ENCODE peak calls at places on chromosomes 16 and 17, in eight cellular contexts. O, L, S, R, Q, D, P and F are unnamed samples.

GRCh38 chr17:61408151-61409041 is 8.8 kb downstream of the TBX2 start:
- DNase-seq in O (no peak), L (no peak), S (no peak), R (no peak), Q (peak; percentile 61), D (no peak), P (no peak), F (no peak)

GRCh38 chr17:47188799-47189731 is at the start of gene CDC27:
- DNase-seq in O (peak; percentile 98), L (peak; percentile 98), S (peak; percentile 100), R (peak; percentile 99), Q (peak; percentile 99), D (peak; percentile 86), P (peak; percentile 96), F (peak; percentile 100)

GRCh38 chr17:46194393-46195216 is 1.4 kb upstream of the KANSL1 start:
- DNase-seq in O (no peak), L (peak; percentile 92), S (peak; percentile 62), R (no peak), Q (no peak), D (no peak), P (peak; percentile 90), F (peak; percentile 41)

GRCh38 chr17:34173221-34173620 is 81.9 kb upstream of the CCL2 start:
- DNase-seq in O (no peak), L (no peak), S (no peak), R (no peak), Q (no peak), D (no peak), P (no peak), F (no peak)

GRCh38 chr17:77136420-77136767 is 4.4 kb upstream of the SEC14L1 start:
- DNase-seq in O (no peak), L (no peak), S (no peak), R (no peak), Q (peak; percentile 10), D (no peak), P (no peak), F (no peak)

GRCh38 chr16:56336071-56336688 is 89.2 kb downstream of the AMFR start:
- DNase-seq in O (peak; percentile 57), L (no peak), S (peak; percentile 82), R (peak; percentile 71), Q (no peak), D (no peak), P (no peak), F (no peak)

GRCh38 chr17:2087597-2088211 is 32.8 kb downstream of the HIC1 start:
- DNase-seq in O (no peak), L (no peak), S (no peak), R (no peak), Q (peak; percentile 73), D (peak; percentile 87), P (peak; percentile 92), F (peak; percentile 21)

GRCh38 chr17:15883617-15884111 is 61.3 kb upstream of the ADORA2B start:
- DNase-seq in O (no peak), L (no peak), S (no peak), R (no peak), Q (no peak), D (peak; percentile 52), P (peak; percentile 91), F (no peak)

GRCh38 chr16:14244344-14245010 is 173.4 kb downstream of the MRTFB start:
- DNase-seq in O (no peak), L (no peak), S (no peak), R (no peak), Q (no peak), D (no peak), P (no peak), F (no peak)

GRCh38 chr16:50326835-50327465 is 41.8 kb downstream of the BRD7 start:
- DNase-seq in O (no peak), L (peak; percentile 81), S (peak; percentile 48), R (no peak), Q (no peak), D (no peak), P (peak; percentile 61), F (peak; percentile 46)

DNA sequence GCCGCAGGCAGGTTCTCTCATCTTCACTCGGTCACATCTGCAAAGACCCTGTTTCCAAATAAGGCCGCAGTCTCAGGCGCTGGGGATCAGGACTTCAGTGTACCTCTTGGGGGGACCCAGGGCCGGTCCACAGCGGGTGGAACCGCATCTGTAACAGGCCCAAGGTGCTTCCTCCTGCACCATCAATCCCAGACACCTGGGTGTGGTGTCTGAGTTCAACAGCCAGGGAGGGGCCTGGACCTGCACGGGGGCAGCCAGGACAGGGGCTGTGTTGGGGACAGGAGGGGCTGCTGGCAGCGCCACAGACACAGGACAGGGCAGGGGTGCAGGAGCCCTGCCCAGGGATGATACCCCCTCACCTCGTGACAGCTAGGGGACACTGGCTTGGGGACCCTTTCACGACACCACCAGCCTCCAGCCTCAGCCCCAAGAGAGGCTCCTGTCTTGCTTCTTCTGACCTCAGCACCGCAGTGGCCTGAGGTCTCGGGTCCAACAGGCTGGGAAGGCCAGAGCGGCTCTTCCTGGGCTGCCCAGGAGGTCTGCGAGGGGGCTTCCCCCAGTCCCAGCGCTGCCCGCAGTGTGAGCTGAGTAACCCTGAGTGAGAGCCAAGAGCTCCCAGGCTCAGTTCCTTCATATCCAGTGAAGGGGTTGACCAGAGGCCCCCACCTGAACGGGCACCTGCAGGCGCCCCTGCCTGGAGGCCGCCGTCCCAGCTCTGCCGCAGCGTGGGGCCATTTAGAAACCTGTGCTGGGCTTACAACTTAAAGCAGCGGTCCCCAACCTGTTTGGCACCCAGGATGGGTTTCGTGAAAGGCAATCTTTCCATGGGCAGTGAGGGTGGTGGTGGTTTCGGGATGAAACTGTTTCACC is 30.7 kb upstream of the BAHCC1 start:
- DNase-seq in O (no peak), L (no peak), S (no peak), R (no peak), Q (no peak), D (no peak), P (no peak), F (no peak)
- H3K4me3 ChIP-seq in O (no peak overlapping the region), L (no peak overlapping the region), S (no peak overlapping the region), R (peak overlapping the region; percentile 53), Q (no peak overlapping the region), D (no peak overlapping the region), P (no peak overlapping the region), F (no peak overlapping the region)

DNA sequence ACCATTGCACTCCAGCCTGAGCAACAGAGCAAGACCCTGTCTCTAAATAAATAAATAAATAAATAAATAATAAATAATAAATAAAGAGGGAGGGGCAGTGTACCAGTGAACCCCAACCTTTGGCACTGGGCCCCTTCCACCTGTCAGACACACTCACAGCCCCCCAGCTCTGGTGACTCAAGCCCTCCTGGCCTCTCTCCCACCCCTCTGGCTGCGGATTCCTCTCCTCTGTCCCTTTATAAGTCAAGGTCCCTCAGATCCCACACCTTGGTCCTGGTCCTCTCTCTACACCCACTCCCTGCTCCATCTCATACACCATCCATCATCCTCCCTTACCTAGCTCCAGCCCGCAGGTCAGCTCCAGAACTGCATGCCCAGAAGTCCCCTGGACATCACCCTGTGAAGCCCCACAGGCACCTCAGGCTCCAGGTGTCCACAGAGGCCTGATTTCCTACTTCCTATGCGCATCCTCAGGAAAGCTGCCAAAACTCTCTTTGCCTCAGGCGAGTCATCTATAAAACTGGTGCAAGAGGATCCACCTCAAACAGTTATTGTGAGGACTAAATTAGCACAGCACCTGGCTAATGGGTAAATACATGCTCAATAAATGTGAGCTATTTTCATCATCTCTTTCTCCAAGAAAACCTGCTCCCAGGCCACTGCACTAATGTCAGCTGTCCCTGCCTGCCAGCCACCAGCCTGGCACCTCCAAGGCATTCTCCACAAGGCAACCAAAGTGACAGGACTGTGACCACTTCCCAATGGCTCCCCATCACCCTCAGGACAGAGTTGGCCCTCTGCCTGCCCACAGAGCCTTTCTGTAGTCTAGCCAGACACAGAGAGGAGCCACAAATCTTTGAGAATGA is 46.8 kb downstream of the BEAN1 start:
- DNase-seq in O (no peak), L (no peak), S (no peak), R (no peak), Q (no peak), D (no peak), P (no peak), F (no peak)
- H3K4me3 ChIP-seq in O (no peak overlapping the region), L (no peak overlapping the region), S (no peak overlapping the region), R (no peak overlapping the region), Q (no peak overlapping the region), D (no peak overlapping the region), P (no peak overlapping the region), F (no peak overlapping the region)

DNA sequence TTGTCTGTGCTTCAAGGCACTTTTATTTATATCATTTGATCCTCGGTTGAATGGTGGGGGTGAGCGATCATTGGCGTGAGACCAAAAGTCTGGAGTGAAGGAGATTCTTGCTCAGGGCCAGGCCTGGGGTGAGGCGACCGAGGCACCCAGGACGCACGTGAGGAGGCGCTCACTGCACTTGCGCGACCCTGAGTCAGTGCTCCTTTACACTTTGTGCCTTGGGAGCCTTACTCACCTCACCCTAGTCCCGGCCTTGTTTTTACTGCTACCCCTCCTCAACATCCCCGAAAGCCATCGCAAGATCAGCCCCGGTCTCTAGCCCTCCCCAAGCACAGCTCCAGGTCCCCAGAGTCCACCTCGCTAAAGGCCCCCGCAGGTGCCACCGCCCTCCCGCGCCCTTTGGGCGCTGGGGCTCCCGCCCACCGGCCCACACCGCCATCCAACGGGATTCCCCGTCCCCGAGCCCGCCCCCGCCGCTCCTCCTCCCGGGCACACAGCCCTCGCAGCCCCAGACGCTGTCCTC is 496 bp downstream of the EZH1 start:
- DNase-seq in O (peak; percentile 86), L (peak; percentile 28), S (peak; percentile 81), R (peak; percentile 85), Q (peak; percentile 93), D (no peak), P (peak; percentile 81), F (peak; percentile 68)
- H3K4me3 ChIP-seq in O (peak overlapping the region; percentile 83), L (peak overlapping the region; percentile 78), S (peak overlapping the region; percentile 76), R (peak overlapping the region; percentile 86), Q (peak overlapping the region; percentile 79), D (peak overlapping the region; percentile 99), P (peak overlapping the region; percentile 69), F (peak overlapping the region; percentile 66)

DNA sequence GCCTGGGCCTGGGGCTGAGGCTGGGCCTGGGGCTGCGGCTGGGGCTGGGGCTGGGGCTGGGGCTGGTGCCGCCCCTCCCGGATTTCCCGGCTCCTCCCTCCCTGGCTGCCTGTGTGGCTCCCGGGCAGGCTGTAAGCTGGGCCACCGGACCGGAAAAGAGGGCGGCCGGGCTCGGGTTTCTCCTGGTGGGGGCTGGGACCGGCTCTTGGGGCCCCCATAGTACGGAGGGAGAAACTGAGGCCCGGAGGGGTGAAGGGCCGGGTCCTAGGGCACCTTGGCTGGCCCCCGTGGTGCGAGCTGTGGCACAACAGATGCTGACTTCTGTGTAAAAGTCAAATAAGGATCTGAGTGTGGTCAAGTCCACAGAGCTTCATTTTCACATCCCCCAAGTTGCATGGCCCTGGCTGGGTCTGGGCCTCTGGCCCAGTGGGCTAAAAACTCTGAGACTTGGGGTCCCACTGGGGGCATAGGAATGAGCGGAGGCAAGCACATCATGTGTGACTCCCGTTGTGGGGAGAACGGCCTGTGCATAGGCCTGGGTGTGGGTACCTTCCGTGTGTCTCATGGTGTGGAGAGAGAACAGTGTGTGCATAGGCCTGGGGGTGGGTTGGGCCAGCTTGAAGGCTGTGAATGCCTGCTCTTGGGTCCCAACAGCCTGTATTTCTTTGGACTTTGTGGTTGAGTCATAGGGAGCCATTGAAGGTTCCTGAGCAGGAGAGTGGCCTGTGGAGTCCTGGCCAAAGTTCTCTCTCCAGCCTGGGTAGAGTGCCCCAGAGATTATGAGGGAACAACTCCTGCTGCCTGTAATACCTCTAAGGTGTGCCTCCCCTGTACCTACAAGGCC is 123.9 kb upstream of the CIBAR2 start:
- DNase-seq in O (no peak), L (no peak), S (no peak), R (peak; percentile 53), Q (no peak), D (no peak), P (no peak), F (no peak)
- H3K4me3 ChIP-seq in O (peak overlapping the region; percentile 40), L (no peak overlapping the region), S (peak overlapping the region; percentile 8), R (peak overlapping the region; percentile 60), Q (peak overlapping the region; percentile 36), D (no peak overlapping the region), P (no peak overlapping the region), F (no peak overlapping the region)